ENCODE peak calls at places on chromosomes 6 and 20, in four cellular contexts. Z, P, C and M are unnamed samples.

GRCh38 chr6:109373333-109373732 is 8.9 kb downstream of the CD164 start:
- DNase-seq in C (no peak), P (no peak), Z (no peak), M (no peak)

GRCh38 chr20:31484001-31484400 is 8.9 kb downstream of the REM1 start:
- DNase-seq in P (no peak), C (no peak), Z (no peak), M (no peak)

GRCh38 chr20:50356962-50357782 is 153.0 kb upstream of the PTPN1 start:
- DNase-seq in Z (no peak), C (no peak), P (no peak), M (no peak)

GRCh38 chr6:5764401-5764955 is 242.2 kb downstream of the NRN1 start:
- DNase-seq in P (no peak), Z (no peak), C (no peak), M (no peak)

GRCh38 chr20:49915380-49916145 is at the start of gene SPATA2:
- DNase-seq in P (peak), Z (peak), C (peak), M (peak)

GRCh38 chr6:140360651-140361050 is 986.2 kb upstream of the CITED2 start:
- DNase-seq in Z (no peak), P (no peak), C (peak), M (no peak)

GRCh38 chr20:17542993-17543412 is 11.8 kb upstream of the BFSP1 start:
- DNase-seq in P (no peak), C (no peak), Z (no peak), M (no peak)

GRCh38 chr20:63309261-63310071 is 16.5 kb downstream of the COL20A1 start:
- DNase-seq in C (peak), P (peak), Z (peak), M (peak)

GRCh38 chr20:46330072-46330763 is 21.9 kb upstream of the CDH22 start:
- DNase-seq in C (peak), P (no peak), Z (peak), M (peak)

GRCh38 chr6:44264154-44265002 is 973 bp downstream of the NFKBIE start:
- DNase-seq in Z (peak), P (no peak), C (no peak), M (peak)

GRCh38 chr6:123526128-123526527 is 110.6 kb downstream of the TRDN start:
- DNase-seq in C (no peak), Z (no peak), P (no peak), M (no peak)

GRCh38 chr6:21258665-21259064 is 334.9 kb upstream of the SOX4 start:
- DNase-seq in Z (no peak), C (no peak), P (no peak), M (no peak)

GRCh38 chr6:241331-241865 is 50.9 kb upstream of the DUSP22 start:
- DNase-seq in C (no peak), Z (no peak), P (no peak), M (no peak)

GRCh38 chr6:93176070-93176469 is 243.3 kb downstream of the EPHA7 start:
- DNase-seq in Z (no peak), P (no peak), C (no peak), M (no peak)

GRCh38 chr6:21305827-21306469 is 287.6 kb upstream of the SOX4 start:
- DNase-seq in P (no peak), Z (no peak), C (no peak), M (no peak)

GRCh38 chr6:47358440-47359225 is 48.9 kb upstream of the TNFRSF21 start:
- DNase-seq in P (no peak), Z (no peak), C (no peak), M (no peak)

GRCh38 chr6:45626087-45626891 is 248.6 kb upstream of the SUPT3H start:
- DNase-seq in C (no peak), P (no peak), Z (no peak), M (no peak)

GRCh38 chr6:42030585-42031506 is 19.5 kb upstream of the TAF8 start:
- DNase-seq in P (no peak), Z (no peak), C (no peak), M (no peak)

GRCh38 chr6:41023114-41023513 is 15.9 kb downstream of the UNC5CL start:
- DNase-seq in C (no peak), Z (no peak), P (no peak), M (no peak)